ENCODE peak calls at places on chromosomes 11 and 22, in ten cellular contexts. D, R, P, B, W, L, A, G, F and S are unnamed samples.

GRCh38 chr11:106961518-106961917 is 56.8 kb downstream of the GUCY1A2 start:
- DNase-seq in D (peak; percentile 7), R (peak; percentile 95), P (no peak), B (peak; percentile 76), W (no peak), L (no peak), A (no peak), G (peak; percentile 61), F (no peak), S (no peak)

GRCh38 chr22:40247976-40248375 is 70.3 kb downstream of the TNRC6B start:
- DNase-seq in D (no peak), R (no peak), P (no peak), B (no peak), W (no peak), L (no peak), A (no peak), G (no peak), F (no peak), S (no peak)

GRCh38 chr11:132427611-132428010 is 1057.2 kb downstream of the NTM start:
- DNase-seq in D (peak; percentile 83), R (no peak), P (no peak), B (peak; percentile 45), W (no peak), L (no peak), A (no peak), G (peak; percentile 37), F (no peak), S (no peak)

GRCh38 chr11:74278721-74279148 is 32.7 kb downstream of the P4HA3 start:
- DNase-seq in D (peak; percentile 87), R (peak; percentile 96), P (no peak), B (peak; percentile 98), W (peak; percentile 81), L (no peak), A (no peak), G (peak; percentile 70), F (no peak), S (peak; percentile 59)

GRCh38 chr11:15793032-15793996 is 563.0 kb downstream of the SOX6 start:
- DNase-seq in D (peak; percentile 87), R (no peak), P (no peak), B (peak; percentile 28), W (no peak), L (no peak), A (no peak), G (peak; percentile 77), F (no peak), S (no peak)

GRCh38 chr22:20434264-20434751 is 3.3 kb downstream of the SCARF2 start:
- DNase-seq in D (no peak), R (no peak), P (peak; percentile 35), B (no peak), W (no peak), L (no peak), A (no peak), G (no peak), F (no peak), S (no peak)

GRCh38 chr11:128458316-128458715 is 129.0 kb downstream of the ETS1 start:
- DNase-seq in D (peak; percentile 78), R (peak; percentile 69), P (no peak), B (no peak), W (no peak), L (no peak), A (no peak), G (peak; percentile 72), F (no peak), S (no peak)

GRCh38 chr22:20523118-20523983 is 15.9 kb downstream of the MED15 start:
- DNase-seq in D (no peak), R (no peak), P (no peak), B (no peak), W (no peak), L (no peak), A (no peak), G (no peak), F (no peak), S (no peak)

GRCh38 chr11:62295504-62295903 is 3.4 kb downstream of the SCGB1D4 start:
- DNase-seq in D (peak; percentile 17), R (no peak), P (no peak), B (peak; percentile 6), W (no peak), L (peak; percentile 40), A (peak; percentile 54), G (peak; percentile 57), F (no peak), S (no peak)

GRCh38 chr11:31240340-31240904 is 129.1 kb downstream of the DCDC1 start:
- DNase-seq in D (peak; percentile 29), R (no peak), P (no peak), B (peak; percentile 62), W (no peak), L (peak; percentile 13), A (peak; percentile 56), G (peak; percentile 63), F (peak; percentile 26), S (no peak)

GRCh38 chr11:128764617-128765095 is 70.8 kb downstream of the FLI1 start:
- DNase-seq in D (no peak), R (no peak), P (peak; percentile 81), B (no peak), W (no peak), L (no peak), A (no peak), G (no peak), F (no peak), S (no peak)

DNA sequence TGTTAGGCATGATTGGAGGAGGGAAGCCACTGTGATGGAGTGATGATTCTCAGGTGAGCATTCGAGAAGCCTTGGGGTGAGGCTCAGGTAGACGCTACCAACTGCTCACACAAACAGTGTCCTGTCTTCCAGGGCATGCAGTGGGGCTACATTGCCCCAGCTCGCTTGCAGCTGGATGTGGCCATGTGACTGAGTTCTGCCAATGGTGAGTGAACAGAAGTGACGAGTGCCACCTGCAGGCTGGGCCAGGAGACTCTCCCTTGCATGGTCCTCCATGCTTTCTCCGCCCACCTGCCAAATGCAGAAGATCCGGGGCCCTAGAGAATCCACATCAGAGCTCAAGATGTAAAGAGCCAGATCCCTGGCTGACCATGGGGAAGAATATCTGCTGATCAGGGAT is 195.9 kb downstream of the BCR start:
- DNase-seq in D (peak; percentile 9), R (no peak), P (no peak), B (no peak), W (no peak), L (no peak), A (peak; percentile 50), G (peak; percentile 39), F (no peak), S (peak; percentile 76)
- TF ChIP-seq CTCF in D (peak; percentile 30), R (peak; percentile 16), P (peak; percentile 11), B (no peak), W (no peak), L (peak; percentile 30), A (peak; percentile 28), G (peak; percentile 32), F (no peak), S (no peak)

DNA sequence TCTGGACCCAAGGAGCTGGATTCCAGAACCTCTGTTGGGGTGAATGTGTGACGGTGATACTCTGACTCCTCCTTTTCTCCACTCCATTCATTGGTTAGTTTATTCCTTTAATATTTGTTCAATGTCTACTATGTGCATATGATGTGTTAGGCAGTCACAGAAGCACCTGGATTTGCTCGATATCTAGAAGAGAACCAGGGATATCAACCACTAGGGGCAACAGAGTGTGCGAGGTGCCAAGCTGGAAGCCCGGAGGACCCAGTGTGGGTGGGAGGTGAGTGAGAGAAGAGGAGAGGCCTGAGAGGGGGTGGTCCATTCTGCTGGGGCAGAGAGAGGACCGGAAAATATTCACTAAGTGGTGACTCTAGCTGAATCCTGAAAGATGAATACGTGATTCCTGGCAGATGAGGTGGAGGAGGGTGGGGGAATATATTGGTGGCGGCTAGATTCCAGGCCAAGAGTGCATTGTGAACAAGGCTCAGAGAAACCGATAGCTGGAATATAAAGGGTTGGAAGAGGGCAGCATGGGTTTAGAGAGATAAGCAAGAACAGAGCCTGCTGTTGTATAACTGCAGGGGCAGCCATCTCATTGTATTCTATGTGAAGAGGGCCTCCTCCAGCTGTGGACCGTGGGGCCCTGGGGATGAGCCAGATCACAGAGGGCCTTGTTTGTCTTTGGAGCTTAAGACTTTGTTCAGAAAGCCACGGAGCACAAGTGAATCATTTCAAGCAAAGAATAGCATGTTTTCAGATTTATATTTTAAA is 6.9 kb upstream of the TIMP3 start:
- DNase-seq in D (no peak), R (no peak), P (no peak), B (no peak), W (no peak), L (no peak), A (no peak), G (no peak), F (no peak), S (no peak)
- TF ChIP-seq CTCF in D (no peak), R (no peak), P (no peak), B (no peak), W (no peak), L (no peak), A (no peak), G (peak; percentile 8), F (no peak), S (no peak)

GRCh38 chr11:2752923-2753322 is 53.1 kb upstream of the KCNQ1OT1 start:
- DNase-seq in D (no peak), R (no peak), P (peak; percentile 29), B (peak; percentile 12), W (no peak), L (no peak), A (no peak), G (no peak), F (no peak), S (no peak)
- TF ChIP-seq CTCF in D (no peak), R (no peak), P (no peak), B (no peak), W (no peak), L (no peak), A (no peak), G (no peak), F (no peak), S (no peak)

DNA sequence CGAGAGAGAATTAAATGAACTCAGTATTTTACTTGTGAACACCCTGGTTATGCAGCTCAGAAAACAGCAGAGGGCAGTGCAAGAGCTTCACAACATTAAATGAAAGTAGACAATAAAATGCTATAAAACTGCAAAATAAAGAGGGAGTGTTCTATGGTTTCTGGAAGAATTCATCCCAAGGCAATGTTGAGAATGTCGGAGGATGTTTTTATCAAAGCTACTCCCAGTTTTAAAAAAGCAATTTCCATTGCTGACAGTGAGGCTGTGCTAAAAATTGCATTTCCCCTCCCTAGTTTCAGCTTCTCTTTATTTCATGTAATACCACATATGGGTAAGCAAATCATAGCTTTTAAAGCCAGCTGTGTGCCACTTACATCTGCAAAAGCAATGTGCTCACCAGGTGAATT is 296.9 kb downstream of the RAB38 start:
- DNase-seq in D (peak; percentile 13), R (peak; percentile 79), P (no peak), B (peak; percentile 24), W (no peak), L (no peak), A (peak; percentile 9), G (peak; percentile 66), F (no peak), S (no peak)
- TF ChIP-seq CTCF in D (peak; percentile 60), R (peak; percentile 71), P (peak; percentile 39), B (peak; percentile 65), W (peak; percentile 23), L (peak; percentile 61), A (peak; percentile 47), G (peak; percentile 63), F (peak; percentile 52), S (no peak)

DNA sequence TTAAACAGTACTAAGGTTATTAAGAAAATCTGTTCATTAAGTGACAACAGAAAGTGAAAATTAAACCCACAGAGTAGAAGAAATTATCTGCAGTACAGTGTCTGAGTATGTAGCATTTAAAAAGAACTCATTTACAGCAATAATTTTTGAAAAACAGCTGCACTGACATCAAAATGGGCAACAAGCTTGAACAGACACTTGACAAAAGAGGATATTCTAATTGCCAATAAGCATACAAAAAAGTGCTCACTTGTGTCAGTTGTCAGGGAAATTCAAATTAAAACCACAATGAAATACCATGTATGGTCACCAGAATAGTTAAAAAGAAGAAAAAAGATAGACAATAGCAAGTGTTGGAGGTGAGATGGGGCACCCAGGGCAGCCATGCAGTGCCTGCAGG is 93.3 kb upstream of the LINC01488 start:
- DNase-seq in D (no peak), R (no peak), P (no peak), B (no peak), W (no peak), L (no peak), A (no peak), G (no peak), F (no peak), S (peak; percentile 23)
- TF ChIP-seq CTCF in D (no peak), R (no peak), P (no peak), B (no peak), W (no peak), L (no peak), A (no peak), G (no peak), F (no peak), S (no peak)